ENCODE peak calls at places on chromosomes 2 and 18, in five cellular contexts. One of them, this sample, is unnamed.

GRCh38 chr2:60172801-60173200 is 380.7 kb downstream of the BCL11A start:
- DNase-seq in heart left ventricle: no peak
- DNase-seq in CD4-positive, CD25-positive, alpha-beta regulatory T cell: no peak
- DNase-seq in heart right ventricle: no peak
- DNase-seq in left lung: no peak
- DNase-seq in this sample: no peak

GRCh38 chr2:44566059-44566458 is 204.3 kb downstream of the CAMKMT start:
- DNase-seq in heart left ventricle: no peak
- DNase-seq in CD4-positive, CD25-positive, alpha-beta regulatory T cell: no peak
- DNase-seq in heart right ventricle: no peak
- DNase-seq in left lung: no peak
- DNase-seq in this sample: no peak

GRCh38 chr2:8307779-8308178 is 374.1 kb upstream of the ID2 start:
- DNase-seq in heart left ventricle: no peak
- DNase-seq in CD4-positive, CD25-positive, alpha-beta regulatory T cell: no peak
- DNase-seq in heart right ventricle: no peak
- DNase-seq in left lung: no peak
- DNase-seq in this sample: no peak

GRCh38 chr2:150046211-150046610 is 441.3 kb downstream of the RND3 start:
- DNase-seq in heart left ventricle: no peak
- DNase-seq in CD4-positive, CD25-positive, alpha-beta regulatory T cell: no peak
- DNase-seq in heart right ventricle: no peak
- DNase-seq in left lung: no peak
- DNase-seq in this sample: no peak

GRCh38 chr2:234241656-234242445 is 191.3 kb downstream of the SPP2 start:
- DNase-seq in heart left ventricle: no peak
- DNase-seq in CD4-positive, CD25-positive, alpha-beta regulatory T cell: no peak
- DNase-seq in heart right ventricle: no peak
- DNase-seq in left lung: no peak
- DNase-seq in this sample: no peak

GRCh38 chr2:187959821-187960220 is 331.9 kb upstream of the GULP1 start:
- DNase-seq in heart left ventricle: no peak
- DNase-seq in CD4-positive, CD25-positive, alpha-beta regulatory T cell: no peak
- DNase-seq in heart right ventricle: no peak
- DNase-seq in left lung: no peak
- DNase-seq in this sample: no peak

GRCh38 chr2:46297546-46298271 is 502 bp downstream of the EPAS1 start:
- DNase-seq in heart left ventricle: peak
- DNase-seq in CD4-positive, CD25-positive, alpha-beta regulatory T cell: peak
- DNase-seq in heart right ventricle: peak
- DNase-seq in left lung: peak
- DNase-seq in this sample: peak

GRCh38 chr2:239326831-239327535 is 73.8 kb downstream of the HDAC4 start:
- DNase-seq in heart left ventricle: no peak
- DNase-seq in CD4-positive, CD25-positive, alpha-beta regulatory T cell: peak
- DNase-seq in heart right ventricle: no peak
- DNase-seq in left lung: no peak
- DNase-seq in this sample: no peak

GRCh38 chr2:234792566-234792965 is 159.3 kb upstream of the SH3BP4 start:
- DNase-seq in heart left ventricle: no peak
- DNase-seq in CD4-positive, CD25-positive, alpha-beta regulatory T cell: no peak
- DNase-seq in heart right ventricle: no peak
- DNase-seq in left lung: no peak
- DNase-seq in this sample: no peak

GRCh38 chr2:236939271-236939670 is 146.4 kb upstream of the COPS8 start:
- DNase-seq in heart left ventricle: no peak
- DNase-seq in CD4-positive, CD25-positive, alpha-beta regulatory T cell: no peak
- DNase-seq in heart right ventricle: no peak
- DNase-seq in left lung: no peak
- DNase-seq in this sample: no peak

GRCh38 chr18:13621886-13622619 is 104.3 kb downstream of the FAM210A start:
- DNase-seq in heart left ventricle: no peak
- DNase-seq in CD4-positive, CD25-positive, alpha-beta regulatory T cell: no peak
- DNase-seq in heart right ventricle: no peak
- DNase-seq in left lung: no peak
- DNase-seq in this sample: no peak

GRCh38 chr18:48412339-48412929 is 3.3 kb upstream of the ZBTB7C start:
- DNase-seq in heart left ventricle: no peak
- DNase-seq in CD4-positive, CD25-positive, alpha-beta regulatory T cell: peak
- DNase-seq in heart right ventricle: no peak
- DNase-seq in left lung: no peak
- DNase-seq in this sample: no peak

GRCh38 chr18:34729264-34729663 is 19.2 kb downstream of the DTNA start:
- DNase-seq in heart left ventricle: no peak
- DNase-seq in CD4-positive, CD25-positive, alpha-beta regulatory T cell: peak
- DNase-seq in heart right ventricle: no peak
- DNase-seq in left lung: no peak
- DNase-seq in this sample: no peak

GRCh38 chr2:48356701-48357322 is 173.1 kb upstream of the STON1 start:
- DNase-seq in heart left ventricle: no peak
- DNase-seq in CD4-positive, CD25-positive, alpha-beta regulatory T cell: peak
- DNase-seq in heart right ventricle: no peak
- DNase-seq in left lung: no peak
- DNase-seq in this sample: no peak

GRCh38 chr2:48699377-48699951 is 56.1 kb downstream of the LHCGR start:
- DNase-seq in heart left ventricle: no peak
- DNase-seq in CD4-positive, CD25-positive, alpha-beta regulatory T cell: no peak
- DNase-seq in heart right ventricle: no peak
- DNase-seq in left lung: no peak
- DNase-seq in this sample: no peak

GRCh38 chr2:69200107-69200520 is 186.9 kb downstream of the GFPT1 start:
- DNase-seq in heart left ventricle: no peak
- DNase-seq in CD4-positive, CD25-positive, alpha-beta regulatory T cell: no peak
- DNase-seq in heart right ventricle: no peak
- DNase-seq in left lung: no peak
- DNase-seq in this sample: no peak

GRCh38 chr2:72011356-72011661 is 136.4 kb downstream of the CYP26B1 start:
- DNase-seq in heart left ventricle: no peak
- DNase-seq in CD4-positive, CD25-positive, alpha-beta regulatory T cell: no peak
- DNase-seq in heart right ventricle: no peak
- DNase-seq in left lung: no peak
- DNase-seq in this sample: no peak

GRCh38 chr2:29797916-29798315 is 123.5 kb downstream of the ALK start:
- DNase-seq in heart left ventricle: no peak
- DNase-seq in CD4-positive, CD25-positive, alpha-beta regulatory T cell: no peak
- DNase-seq in heart right ventricle: no peak
- DNase-seq in left lung: no peak
- DNase-seq in this sample: no peak

GRCh38 chr18:48719388-48719787 is 180.6 kb downstream of the CTIF start:
- DNase-seq in heart left ventricle: no peak
- DNase-seq in CD4-positive, CD25-positive, alpha-beta regulatory T cell: no peak
- DNase-seq in heart right ventricle: no peak
- DNase-seq in left lung: no peak
- DNase-seq in this sample: no peak

GRCh38 chr18:7958081-7958896 is 391.2 kb downstream of the PTPRM start:
- DNase-seq in heart left ventricle: no peak
- DNase-seq in CD4-positive, CD25-positive, alpha-beta regulatory T cell: peak
- DNase-seq in heart right ventricle: no peak
- DNase-seq in left lung: no peak
- DNase-seq in this sample: no peak

GRCh38 chr2:120132691-120133090 is 90.5 kb downstream of the TMEM185B start:
- DNase-seq in heart left ventricle: no peak
- DNase-seq in CD4-positive, CD25-positive, alpha-beta regulatory T cell: no peak
- DNase-seq in heart right ventricle: no peak
- DNase-seq in left lung: no peak
- DNase-seq in this sample: no peak

GRCh38 chr2:192585418-192585817 is 390.7 kb upstream of the TMEFF2 start:
- DNase-seq in heart left ventricle: no peak
- DNase-seq in CD4-positive, CD25-positive, alpha-beta regulatory T cell: no peak
- DNase-seq in heart right ventricle: no peak
- DNase-seq in left lung: no peak
- DNase-seq in this sample: no peak

GRCh38 chr18:71212222-71212621 is 923.4 kb downstream of the SOCS6 start:
- DNase-seq in heart left ventricle: no peak
- DNase-seq in CD4-positive, CD25-positive, alpha-beta regulatory T cell: no peak
- DNase-seq in heart right ventricle: no peak
- DNase-seq in left lung: no peak
- DNase-seq in this sample: no peak

GRCh38 chr2:3413642-3414041 is 34.1 kb downstream of the TRAPPC12 start:
- DNase-seq in heart left ventricle: no peak
- DNase-seq in CD4-positive, CD25-positive, alpha-beta regulatory T cell: no peak
- DNase-seq in heart right ventricle: no peak
- DNase-seq in left lung: no peak
- DNase-seq in this sample: no peak

GRCh38 chr2:118186110-118186857 is 98.0 kb downstream of the INSIG2 start:
- DNase-seq in heart left ventricle: peak
- DNase-seq in CD4-positive, CD25-positive, alpha-beta regulatory T cell: peak
- DNase-seq in heart right ventricle: peak
- DNase-seq in left lung: peak
- DNase-seq in this sample: peak

GRCh38 chr18:79393181-79393598 is 2.5 kb upstream of the NFATC1 start:
- DNase-seq in heart left ventricle: peak
- DNase-seq in CD4-positive, CD25-positive, alpha-beta regulatory T cell: no peak
- DNase-seq in heart right ventricle: peak
- DNase-seq in left lung: peak
- DNase-seq in this sample: peak

GRCh38 chr2:215749092-215749957 is 264.0 kb downstream of the MREG start:
- DNase-seq in heart left ventricle: peak
- DNase-seq in CD4-positive, CD25-positive, alpha-beta regulatory T cell: no peak
- DNase-seq in heart right ventricle: peak
- DNase-seq in left lung: peak
- DNase-seq in this sample: peak

GRCh38 chr2:99183025-99183424 is 2.0 kb downstream of the MRPL30 start:
- DNase-seq in heart left ventricle: no peak
- DNase-seq in CD4-positive, CD25-positive, alpha-beta regulatory T cell: no peak
- DNase-seq in heart right ventricle: no peak
- DNase-seq in left lung: no peak
- DNase-seq in this sample: no peak

GRCh38 chr2:190922411-190922810 is 41.8 kb downstream of the GLS start:
- DNase-seq in heart left ventricle: no peak
- DNase-seq in CD4-positive, CD25-positive, alpha-beta regulatory T cell: no peak
- DNase-seq in heart right ventricle: no peak
- DNase-seq in left lung: no peak
- DNase-seq in this sample: no peak

DNA sequence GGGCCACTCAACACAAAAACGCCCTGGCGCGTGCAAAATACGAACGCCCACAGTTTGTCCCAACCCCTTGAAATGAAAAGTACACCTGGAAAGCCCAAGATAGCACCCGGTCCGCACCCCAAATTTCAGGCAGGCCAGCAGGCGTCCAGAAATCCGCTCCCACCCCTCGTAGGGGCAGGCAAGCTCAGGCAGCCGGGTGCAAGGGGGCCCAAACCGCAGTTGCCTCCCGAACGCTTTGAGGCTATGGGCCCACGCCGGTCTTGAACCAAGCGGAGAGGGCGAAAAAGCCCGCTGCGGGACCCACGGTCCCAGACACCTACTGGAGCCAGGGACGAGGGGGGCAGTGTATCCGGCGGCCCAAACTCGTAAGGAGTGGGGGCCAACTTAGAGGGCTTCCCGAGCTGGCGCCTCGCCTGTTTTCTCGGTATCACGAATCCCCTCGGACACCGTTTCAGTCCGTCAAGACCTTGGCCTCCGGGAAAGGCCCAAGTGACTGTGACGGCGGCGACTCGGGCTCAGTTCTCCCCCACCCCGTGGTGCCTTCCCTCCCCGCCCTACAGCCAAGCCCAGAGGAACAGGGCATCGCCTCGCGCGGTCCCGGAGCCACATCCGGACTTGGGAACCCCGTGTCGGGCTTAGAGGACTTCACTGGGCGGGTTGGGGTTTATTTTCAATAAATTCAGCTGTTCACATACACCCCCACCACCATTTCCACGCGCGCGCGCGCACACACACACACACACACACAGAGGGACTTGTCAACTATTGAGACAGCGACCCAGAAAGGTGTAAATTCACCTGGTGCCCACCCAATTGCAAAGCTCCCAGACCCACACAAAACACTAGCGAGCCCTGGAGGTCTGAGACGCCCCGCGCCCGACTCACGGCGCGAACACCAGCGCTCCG is 6.2 kb upstream of the SATB2 start:
- DNase-seq in heart left ventricle: no peak
- DNase-seq in CD4-positive, CD25-positive, alpha-beta regulatory T cell: no peak
- DNase-seq in heart right ventricle: no peak
- DNase-seq in left lung: no peak
- DNase-seq in this sample: peak
- H3K4me3 ChIP-seq in heart left ventricle: peak
- H3K4me3 ChIP-seq in CD4-positive, CD25-positive, alpha-beta regulatory T cell: no peak
- H3K4me3 ChIP-seq in heart right ventricle: peak
- H3K4me3 ChIP-seq in left lung: peak
- H3K4me3 ChIP-seq in this sample: peak

GRCh38 chr2:179460530-179460929 is 195.9 kb upstream of the SESTD1 start:
- DNase-seq in heart left ventricle: no peak
- DNase-seq in CD4-positive, CD25-positive, alpha-beta regulatory T cell: no peak
- DNase-seq in heart right ventricle: no peak
- DNase-seq in left lung: no peak
- DNase-seq in this sample: no peak
- H3K27ac ChIP-seq in heart left ventricle: no peak
- H3K27ac ChIP-seq in CD4-positive, CD25-positive, alpha-beta regulatory T cell: no peak
- H3K27ac ChIP-seq in heart right ventricle: no peak
- H3K27ac ChIP-seq in left lung: peak
- H3K27ac ChIP-seq in this sample: no peak

DNA sequence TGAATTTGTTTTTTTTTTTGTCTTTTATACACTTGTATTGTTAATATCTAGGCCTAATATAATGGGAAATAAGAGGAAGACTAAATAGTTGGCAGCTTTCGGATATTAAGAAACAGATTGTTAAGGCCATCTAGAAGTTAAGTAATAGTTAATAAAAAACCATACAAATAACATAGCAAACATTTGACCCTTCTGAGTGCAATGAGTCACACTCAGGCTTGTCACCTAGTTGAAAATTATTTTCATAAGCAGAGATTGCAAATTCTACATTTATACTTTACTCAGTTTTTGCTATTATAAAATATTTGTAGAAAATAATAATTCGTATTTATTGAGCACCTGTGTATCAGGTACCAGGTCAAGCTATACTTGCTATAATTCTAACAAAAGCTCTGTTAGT is 2.4 kb downstream of the NUP35 start:
- DNase-seq in heart left ventricle: no peak
- DNase-seq in CD4-positive, CD25-positive, alpha-beta regulatory T cell: no peak
- DNase-seq in heart right ventricle: no peak
- DNase-seq in left lung: no peak
- DNase-seq in this sample: no peak
- H3K4me3 ChIP-seq in heart left ventricle: no peak
- H3K4me3 ChIP-seq in CD4-positive, CD25-positive, alpha-beta regulatory T cell: peak
- H3K4me3 ChIP-seq in heart right ventricle: no peak
- H3K4me3 ChIP-seq in left lung: no peak
- H3K4me3 ChIP-seq in this sample: no peak

DNA sequence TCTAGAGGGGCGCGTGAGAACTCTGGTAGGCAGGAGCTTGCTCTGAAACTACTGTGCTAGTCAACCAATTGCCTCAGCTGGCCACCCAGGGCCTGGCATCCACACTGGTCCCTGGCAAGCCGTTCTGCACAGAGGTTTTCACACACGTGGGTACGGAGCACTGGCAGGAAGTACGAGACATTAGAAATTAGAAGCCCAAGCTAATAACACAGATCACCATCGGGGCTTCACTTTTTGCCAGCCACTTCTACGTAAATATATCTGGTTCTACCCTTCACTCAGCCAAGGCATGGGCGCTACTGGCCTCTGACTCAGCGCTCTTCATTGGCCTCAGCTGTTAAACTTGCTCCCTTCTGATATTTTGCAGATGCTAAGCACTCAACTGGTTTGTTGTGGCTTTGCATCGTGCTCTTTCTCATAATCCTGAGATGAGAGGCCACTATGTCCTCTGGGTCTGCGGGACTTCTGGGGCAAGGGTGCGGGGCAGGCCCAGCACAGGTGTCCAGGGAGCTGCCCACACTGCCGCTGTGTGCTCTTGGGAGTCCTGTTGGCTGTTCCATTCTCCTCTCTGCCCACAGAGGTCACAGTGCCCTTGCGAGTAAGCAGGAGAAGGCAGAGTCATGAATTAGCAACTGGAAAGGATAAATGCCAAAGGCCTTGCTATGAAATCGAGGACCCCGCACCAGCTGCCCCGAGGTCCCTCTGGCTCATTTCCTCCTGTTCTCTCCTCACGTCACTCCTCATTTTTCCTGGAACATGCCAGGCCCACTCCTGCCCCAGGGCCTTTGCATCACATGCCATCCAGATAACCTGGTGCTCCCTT is 35.1 kb upstream of the MAT2A start:
- DNase-seq in heart left ventricle: no peak
- DNase-seq in CD4-positive, CD25-positive, alpha-beta regulatory T cell: no peak
- DNase-seq in heart right ventricle: no peak
- DNase-seq in left lung: no peak
- DNase-seq in this sample: no peak
- H3K27ac ChIP-seq in heart left ventricle: peak
- H3K27ac ChIP-seq in CD4-positive, CD25-positive, alpha-beta regulatory T cell: no peak
- H3K27ac ChIP-seq in heart right ventricle: peak
- H3K27ac ChIP-seq in left lung: no peak
- H3K27ac ChIP-seq in this sample: no peak

This sample was measured in aorta.